ENCODE peak calls at places on chromosomes 6 and 20, in five cellular contexts. O, M, E, N and U are unnamed samples.

GRCh38 chr6:134766497-134766896 is 183.4 kb downstream of the ALDH8A1 start:
- DNase-seq in N (no peak), O (no peak), E (no peak), M (no peak), U (no peak)

GRCh38 chr20:53070714-53071392 is 98.7 kb downstream of the TSHZ2 start:
- DNase-seq in O (no peak), N (no peak), E (no peak), M (no peak), U (no peak)

GRCh38 chr20:37567671-37568588 is 40.3 kb upstream of the BLCAP start:
- DNase-seq in O (no peak), E (no peak), N (peak), M (no peak), U (no peak)

GRCh38 chr6:30450908-30451818 is 38.1 kb upstream of the HLA-E start:
- DNase-seq in M (no peak), N (peak), E (no peak), O (peak), U (peak)

GRCh38 chr20:19838981-19839576 is 81.0 kb downstream of the RIN2 start:
- DNase-seq in M (no peak), E (no peak), O (no peak), N (no peak), U (no peak)

GRCh38 chr20:50366270-50367103 is 143.7 kb upstream of the PTPN1 start:
- DNase-seq in O (peak), M (peak), E (peak), N (no peak), U (peak)

GRCh38 chr6:135291288-135292116 is 110.4 kb downstream of the MYB start:
- DNase-seq in M (no peak), E (no peak), N (no peak), O (peak), U (peak)

GRCh38 chr6:14865609-14866100 is 380.2 kb upstream of the JARID2 start:
- DNase-seq in M (no peak), N (no peak), E (no peak), O (no peak), U (no peak)

GRCh38 chr20:23159256-23159922 is 73.3 kb upstream of the CD93 start:
- DNase-seq in M (no peak), N (no peak), O (no peak), E (no peak), U (no peak)

GRCh38 chr6:111759836-111760785 is 113.1 kb downstream of the FYN start:
- DNase-seq in M (no peak), O (peak), N (peak), E (no peak), U (peak)

GRCh38 chr6:127737009-127737486 is 160.1 kb downstream of the C6orf58 start:
- DNase-seq in M (peak), E (peak), O (peak), N (peak), U (peak)

GRCh38 chr6:154488802-154489437 is 21.6 kb downstream of the CNKSR3 start:
- DNase-seq in E (no peak), M (no peak), N (no peak), O (peak), U (peak)

GRCh38 chr6:133368664-133369063 is 127.5 kb downstream of the EYA4 start:
- DNase-seq in E (no peak), N (no peak), M (no peak), O (peak), U (no peak)

GRCh38 chr6:118260833-118261232 is 287.3 kb upstream of the PLN start:
- DNase-seq in O (no peak), N (no peak), M (no peak), E (no peak), U (no peak)

GRCh38 chr20:50360921-50361320 is 149.3 kb upstream of the PTPN1 start:
- DNase-seq in M (no peak), O (no peak), E (no peak), N (no peak), U (no peak)

GRCh38 chr20:23606652-23607049 is 934 bp upstream of the CST9 start:
- DNase-seq in O (peak), M (peak), E (peak), N (peak), U (peak)

GRCh38 chr6:148432405-148433195 is 90.0 kb downstream of the SASH1 start:
- DNase-seq in E (no peak), N (no peak), M (no peak), O (peak), U (no peak)

GRCh38 chr6:18281564-18281963 is 17.2 kb upstream of the DEK start:
- DNase-seq in O (no peak), M (no peak), E (no peak), N (no peak), U (no peak)

GRCh38 chr6:31403283-31403989 is at the start of gene MICA:
- DNase-seq in M (peak), N (peak), E (peak), O (peak), U (peak)

GRCh38 chr20:62874745-62875344 is 13.2 kb upstream of the TCFL5 start:
- DNase-seq in N (no peak), E (no peak), O (no peak), M (no peak), U (no peak)

GRCh38 chr6:3610206-3610605 is 141.3 kb downstream of the PXDC1 start:
- DNase-seq in N (no peak), O (no peak), E (peak), M (no peak), U (no peak)

GRCh38 chr20:37362821-37363220 is 16.9 kb downstream of the SRC start:
- DNase-seq in O (no peak), M (no peak), N (no peak), E (no peak), U (no peak)

GRCh38 chr20:878511-879307 is 37.4 kb downstream of the ANGPT4 start:
- DNase-seq in N (peak), O (peak), M (no peak), E (no peak), U (peak)

DNA sequence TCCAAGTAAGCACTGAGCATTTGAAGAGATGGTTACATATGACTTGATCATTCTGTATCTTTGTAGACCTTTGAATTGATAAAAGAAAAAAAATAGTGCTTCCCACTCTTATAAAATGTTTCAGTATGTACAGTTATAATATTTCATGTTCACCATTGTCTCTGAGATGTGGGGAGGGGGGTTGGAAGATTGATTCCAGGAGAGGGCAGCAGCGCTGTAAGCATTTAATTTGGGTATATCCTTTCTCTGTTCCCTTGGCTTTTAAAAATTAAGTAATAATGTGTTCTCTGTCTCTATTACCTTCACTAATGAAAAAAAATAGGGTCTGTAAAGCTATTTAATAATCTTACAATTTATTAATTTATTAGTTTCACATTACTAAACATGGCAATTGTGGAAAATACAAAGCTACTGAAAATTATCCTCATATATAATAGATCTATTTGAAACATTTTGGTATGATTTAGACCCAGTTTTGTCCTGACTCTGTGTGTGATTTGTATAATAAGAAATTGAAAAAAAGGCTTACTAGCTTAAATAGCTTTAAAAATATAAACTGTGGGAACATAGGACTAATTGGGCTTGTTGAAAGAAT is 341.2 kb downstream of the CDKAL1 start:
- DNase-seq in E (peak), O (peak), M (no peak), N (no peak), U (peak)
- TF ChIP-seq CTCF in E (no peak), O (peak), M (no peak), N (peak), U (peak)

GRCh38 chr6:37623666-37624065 is 74.0 kb downstream of the MDGA1 start:
- DNase-seq in N (no peak), O (no peak), M (no peak), E (no peak), U (no peak)

GRCh38 chr6:37625591-37626374 is 71.9 kb downstream of the MDGA1 start:
- DNase-seq in N (peak), M (no peak), E (no peak), O (no peak), U (no peak)

GRCh38 chr6:37624121-37624520 is 73.6 kb downstream of the MDGA1 start:
- DNase-seq in N (no peak), O (no peak), M (no peak), E (no peak), U (no peak)

GRCh38 chr6:37626915-37627314 is 70.8 kb downstream of the MDGA1 start:
- DNase-seq in O (no peak), N (no peak), E (no peak), M (no peak), U (no peak)

DNA sequence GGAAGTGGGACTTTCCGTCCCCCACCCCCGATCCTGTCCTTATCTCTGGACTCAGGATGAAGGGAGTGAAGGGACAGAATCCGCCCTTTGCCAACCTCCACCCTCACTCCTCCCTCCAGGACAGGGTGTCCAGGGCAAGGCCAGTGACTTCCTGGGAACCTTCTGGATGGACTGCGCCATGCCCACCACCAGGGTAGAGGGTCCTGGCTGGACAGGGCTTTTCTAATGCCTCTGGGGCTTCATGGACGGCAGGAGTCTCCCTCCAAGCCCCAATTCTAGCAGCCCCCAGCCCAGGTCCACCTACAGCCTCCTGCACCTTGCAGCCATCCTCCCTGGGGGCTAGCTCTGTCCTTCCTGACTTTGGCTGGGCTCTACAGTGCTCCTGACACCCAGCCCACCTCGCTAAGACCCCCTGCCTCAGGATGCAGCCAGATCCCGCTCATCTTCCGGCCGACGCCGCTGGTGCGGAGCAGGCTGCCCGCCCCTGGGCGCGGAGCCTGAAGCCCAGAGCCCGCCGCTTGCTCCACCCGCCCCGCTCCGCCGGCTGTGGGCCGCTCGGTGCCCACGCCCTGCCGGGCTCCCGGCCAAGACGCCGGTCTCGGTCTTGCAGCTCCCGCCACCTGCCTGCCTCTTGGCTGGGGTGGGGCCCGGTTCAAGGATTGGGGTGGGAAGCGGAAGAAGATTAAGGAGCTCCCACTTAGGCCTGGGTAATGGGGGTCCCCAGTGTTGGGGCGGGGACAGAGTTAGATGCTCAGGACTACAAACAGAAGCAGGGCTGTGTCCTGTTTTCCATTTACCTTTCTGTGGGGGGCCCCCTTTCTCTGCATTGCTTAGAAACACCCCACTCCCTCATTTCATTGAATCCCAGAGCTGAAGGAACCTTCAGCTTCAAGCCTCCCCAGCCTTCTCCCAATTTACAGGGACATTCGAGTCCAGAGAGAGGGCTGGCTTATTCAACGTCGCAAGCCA is 72.8 kb downstream of the MDGA1 start:
- DNase-seq in O (peak), E (peak), N (peak), M (no peak), U (no peak)
- H3K4me3 ChIP-seq in O (no peak), E (peak), N (peak), M (peak), U (no peak)

GRCh38 chr6:169536446-169537170 is 165.2 kb downstream of the WDR27 start:
- DNase-seq in N (no peak), M (no peak), O (peak), E (no peak), U (peak)
- TF ChIP-seq CTCF in N (no peak), M (no peak), O (no peak), E (no peak), U (no peak)

GRCh38 chr20:10718671-10719070 is 44.9 kb upstream of the JAG1 start:
- DNase-seq in O (no peak), N (peak), M (no peak), E (no peak), U (no peak)

GRCh38 chr20:10716855-10717254 is 43.1 kb upstream of the JAG1 start:
- DNase-seq in N (no peak), O (peak), M (no peak), E (no peak), U (no peak)

GRCh38 chr20:10719740-10720380 is 46.1 kb upstream of the JAG1 start:
- DNase-seq in M (no peak), O (no peak), E (no peak), N (no peak), U (no peak)

GRCh38 chr20:10721112-10721896 is 47.5 kb upstream of the JAG1 start:
- DNase-seq in O (no peak), N (no peak), M (no peak), E (no peak), U (no peak)

DNA sequence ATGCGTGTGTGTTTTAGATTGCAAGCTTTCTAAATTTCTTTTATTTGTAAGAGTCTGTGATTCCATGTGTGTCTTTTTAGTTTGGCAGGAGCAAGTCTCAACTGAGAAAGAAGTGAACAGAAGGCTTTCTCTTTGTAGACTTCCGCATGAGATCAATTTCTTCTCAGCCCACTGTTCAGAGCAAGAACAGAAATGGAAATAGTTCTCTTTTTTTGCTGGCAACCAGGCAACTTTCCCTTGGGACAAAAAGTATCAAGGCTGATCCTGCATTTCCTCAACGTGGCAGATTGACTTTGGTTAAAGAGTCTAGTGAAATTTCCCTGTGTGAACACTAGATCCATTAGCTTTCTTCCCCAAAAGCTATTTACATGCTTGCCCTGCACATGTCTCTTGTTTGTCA is 46.8 kb upstream of the JAG1 start:
- DNase-seq in M (no peak), O (peak), N (no peak), E (no peak), U (no peak)
- H3K4me3 ChIP-seq in M (no peak), O (no peak), N (no peak), E (no peak), U (no peak)

GRCh38 chr6:169212897-169213813 is 40.5 kb downstream of the THBS2 start:
- DNase-seq in M (peak), O (peak), N (peak), E (peak), U (peak)
- TF ChIP-seq CTCF in M (peak), O (peak), N (peak), E (peak), U (peak)

GRCh38 chr20:43563429-43563828 is 4.6 kb downstream of the SGK2 start:
- DNase-seq in N (no peak), M (no peak), O (peak), E (no peak), U (no peak)

GRCh38 chr20:43565758-43566104 is 6.9 kb downstream of the SGK2 start:
- DNase-seq in N (no peak), O (no peak), M (no peak), E (no peak), U (no peak)

GRCh38 chr20:43564993-43565757 is 6.3 kb downstream of the SGK2 start:
- DNase-seq in N (peak), E (no peak), M (no peak), O (no peak), U (no peak)

GRCh38 chr20:43563991-43564390 is 5.2 kb downstream of the SGK2 start:
- DNase-seq in M (no peak), E (no peak), O (no peak), N (no peak), U (no peak)

GRCh38 chr20:43564455-43564854 is 5.6 kb downstream of the SGK2 start:
- DNase-seq in M (no peak), E (no peak), O (no peak), N (no peak), U (no peak)
- H3K4me3 ChIP-seq in M (no peak), E (no peak), O (no peak), N (no peak), U (no peak)

DNA sequence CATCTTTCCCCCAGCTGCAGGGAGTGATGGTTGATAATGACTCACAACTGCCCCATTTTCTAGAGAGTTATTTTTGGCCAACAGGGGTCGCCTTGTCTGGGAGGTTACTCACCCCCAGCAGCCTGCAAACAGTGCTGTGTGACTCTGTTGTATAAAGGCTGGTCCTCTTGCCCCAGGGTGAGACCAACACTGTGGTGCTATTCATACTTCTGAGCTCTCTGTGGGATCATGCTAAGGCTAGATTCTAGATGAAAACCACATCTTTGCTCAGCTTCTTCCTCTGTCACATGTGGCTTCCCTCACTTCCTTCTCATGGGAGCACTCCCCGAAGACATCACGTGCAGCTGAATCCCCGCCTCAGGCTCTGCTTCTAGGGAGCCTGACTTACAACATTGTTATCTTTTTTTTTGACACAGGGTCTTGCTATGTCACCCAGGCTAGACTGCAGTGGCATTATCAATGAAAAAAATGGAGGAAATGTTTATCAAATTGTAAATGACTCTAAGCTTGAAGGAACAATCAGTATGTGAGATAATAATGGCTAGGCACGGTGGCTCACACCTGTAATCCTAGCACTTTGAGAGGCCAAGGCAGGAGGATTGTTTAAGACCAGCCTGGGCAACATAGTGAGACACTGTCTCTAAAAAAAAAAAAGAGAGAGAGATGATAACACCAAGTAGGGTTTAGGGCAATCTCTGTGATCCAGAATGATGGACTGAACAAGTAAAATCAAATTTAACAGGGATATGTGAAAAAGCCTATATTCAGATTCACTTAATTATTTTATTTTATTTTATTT is 55.7 kb upstream of the SLC23A2 start:
- DNase-seq in M (peak), O (peak), N (peak), E (peak), U (no peak)
- TF ChIP-seq CTCF in M (peak), O (peak), N (peak), E (no peak), U (no peak)

GRCh38 chr20:5074050-5074674 is 45.6 kb downstream of the PCNA start:
- DNase-seq in M (no peak), N (no peak), E (no peak), O (no peak), U (no peak)

GRCh38 chr20:5080384-5080877 is 39.3 kb downstream of the PCNA start:
- DNase-seq in M (peak), N (no peak), E (no peak), O (peak), U (no peak)

GRCh38 chr20:5081196-5081595 is 38.6 kb downstream of the PCNA start:
- DNase-seq in E (no peak), O (no peak), M (no peak), N (peak), U (no peak)

GRCh38 chr20:5078399-5078958 is 41.3 kb downstream of the PCNA start:
- DNase-seq in E (peak), N (no peak), O (peak), M (peak), U (no peak)

DNA sequence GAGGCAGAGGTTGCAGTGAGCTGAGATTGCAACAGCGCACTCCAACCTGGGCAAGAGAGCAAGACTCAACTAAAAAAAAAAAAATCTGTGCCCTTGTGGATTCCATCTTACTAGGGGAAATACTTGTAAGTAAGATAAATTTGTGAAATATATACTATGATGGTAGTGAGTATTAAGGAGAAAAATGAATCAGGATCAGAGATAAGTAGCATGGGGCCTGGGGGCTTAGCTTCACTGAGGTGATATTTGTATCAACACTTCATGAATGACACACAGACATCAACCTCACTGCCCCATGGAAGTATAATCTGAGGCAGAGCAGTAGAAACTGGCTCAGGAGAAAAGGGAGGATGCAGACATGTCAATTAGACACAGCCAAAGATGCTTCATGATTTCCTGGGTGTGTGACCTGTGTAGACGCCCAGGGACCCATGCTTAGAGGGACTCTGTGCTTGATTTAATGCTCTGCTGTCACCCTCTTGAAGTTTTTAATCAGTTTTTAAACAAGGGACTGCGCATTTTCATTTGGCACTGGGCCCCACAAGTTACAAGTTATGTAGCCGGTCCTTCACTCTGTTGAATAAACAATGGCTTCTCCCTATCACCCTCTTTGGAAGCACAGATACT is 41.9 kb downstream of the PCNA start:
- DNase-seq in E (no peak), M (no peak), O (no peak), N (no peak), U (no peak)
- H3K4me3 ChIP-seq in E (no peak), M (peak), O (no peak), N (no peak), U (no peak)

GRCh38 chr20:58639182-58640146 is 11.6 kb upstream of the STX16 start:
- DNase-seq in O (no peak), N (no peak), E (no peak), M (no peak), U (no peak)
- TF ChIP-seq CTCF in O (no peak), N (no peak), E (no peak), M (no peak), U (peak)